ENCODE peak calls at places on chromosomes 6 and 20, in five cellular contexts. One of them, this sample, is unnamed.

GRCh38 chr6:34067814-34068213 is 78.1 kb downstream of the GRM4 start:
- DNase-seq in stimulated activated CD8-positive, alpha-beta memory T cell treated with anti-CD3 and anti-CD28 coated beads, Interleukin-2, amount 100 ng/mL, for 1 hour: no peak
- DNase-seq in pulmonary artery endothelial cell: no peak
- DNase-seq in sciatic nerve: no peak
- DNase-seq in A549: peak; percentile 13
- DNase-seq in this sample: no peak

GRCh38 chr6:63805808-63806572 is 170.4 kb downstream of the PHF3 start:
- DNase-seq in stimulated activated CD8-positive, alpha-beta memory T cell treated with anti-CD3 and anti-CD28 coated beads, Interleukin-2, amount 100 ng/mL, for 1 hour: no peak
- DNase-seq in pulmonary artery endothelial cell: peak; percentile 27
- DNase-seq in sciatic nerve: no peak
- DNase-seq in A549: peak; percentile 14
- DNase-seq in this sample: no peak

GRCh38 chr6:166176106-166176505 is 8.5 kb upstream of the TBXT start:
- DNase-seq in stimulated activated CD8-positive, alpha-beta memory T cell treated with anti-CD3 and anti-CD28 coated beads, Interleukin-2, amount 100 ng/mL, for 1 hour: no peak
- DNase-seq in pulmonary artery endothelial cell: no peak
- DNase-seq in sciatic nerve: no peak
- DNase-seq in A549: no peak
- DNase-seq in this sample: no peak

GRCh38 chr6:20159098-20159497 is 53.2 kb downstream of the MBOAT1 start:
- DNase-seq in stimulated activated CD8-positive, alpha-beta memory T cell treated with anti-CD3 and anti-CD28 coated beads, Interleukin-2, amount 100 ng/mL, for 1 hour: no peak
- DNase-seq in pulmonary artery endothelial cell: no peak
- DNase-seq in sciatic nerve: no peak
- DNase-seq in A549: no peak
- DNase-seq in this sample: no peak

GRCh38 chr6:155125916-155126315 is 130.8 kb downstream of the TIAM2 start:
- DNase-seq in stimulated activated CD8-positive, alpha-beta memory T cell treated with anti-CD3 and anti-CD28 coated beads, Interleukin-2, amount 100 ng/mL, for 1 hour: no peak
- DNase-seq in pulmonary artery endothelial cell: no peak
- DNase-seq in sciatic nerve: no peak
- DNase-seq in A549: no peak
- DNase-seq in this sample: no peak

GRCh38 chr20:57264908-57265648 is 1.4 kb downstream of the BMP7 start:
- DNase-seq in stimulated activated CD8-positive, alpha-beta memory T cell treated with anti-CD3 and anti-CD28 coated beads, Interleukin-2, amount 100 ng/mL, for 1 hour: no peak
- DNase-seq in pulmonary artery endothelial cell: no peak
- DNase-seq in sciatic nerve: no peak
- DNase-seq in A549: no peak
- DNase-seq in this sample: no peak

GRCh38 chr6:67886840-67887292 is 748.2 kb upstream of the ADGRB3 start:
- DNase-seq in stimulated activated CD8-positive, alpha-beta memory T cell treated with anti-CD3 and anti-CD28 coated beads, Interleukin-2, amount 100 ng/mL, for 1 hour: no peak
- DNase-seq in pulmonary artery endothelial cell: no peak
- DNase-seq in sciatic nerve: no peak
- DNase-seq in A549: no peak
- DNase-seq in this sample: no peak

GRCh38 chr6:152124432-152125074 is 317.1 kb downstream of the ESR1 start:
- DNase-seq in stimulated activated CD8-positive, alpha-beta memory T cell treated with anti-CD3 and anti-CD28 coated beads, Interleukin-2, amount 100 ng/mL, for 1 hour: no peak
- DNase-seq in pulmonary artery endothelial cell: peak; percentile 33
- DNase-seq in sciatic nerve: no peak
- DNase-seq in A549: peak; percentile 33
- DNase-seq in this sample: no peak

GRCh38 chr6:123009101-123009500 is 13.1 kb downstream of the CLVS2 start:
- DNase-seq in stimulated activated CD8-positive, alpha-beta memory T cell treated with anti-CD3 and anti-CD28 coated beads, Interleukin-2, amount 100 ng/mL, for 1 hour: no peak
- DNase-seq in pulmonary artery endothelial cell: no peak
- DNase-seq in sciatic nerve: no peak
- DNase-seq in A549: no peak
- DNase-seq in this sample: no peak

GRCh38 chr6:153553627-153554026 is 422.5 kb upstream of the RGS17 start:
- DNase-seq in stimulated activated CD8-positive, alpha-beta memory T cell treated with anti-CD3 and anti-CD28 coated beads, Interleukin-2, amount 100 ng/mL, for 1 hour: no peak
- DNase-seq in pulmonary artery endothelial cell: no peak
- DNase-seq in sciatic nerve: no peak
- DNase-seq in A549: no peak
- DNase-seq in this sample: no peak

GRCh38 chr20:9388160-9388825 is 126.1 kb upstream of the LAMP5 start:
- DNase-seq in stimulated activated CD8-positive, alpha-beta memory T cell treated with anti-CD3 and anti-CD28 coated beads, Interleukin-2, amount 100 ng/mL, for 1 hour: no peak
- DNase-seq in pulmonary artery endothelial cell: no peak
- DNase-seq in sciatic nerve: no peak
- DNase-seq in A549: no peak
- DNase-seq in this sample: no peak